ENCODE peak calls at places on chromosomes 6 and 20, in five cellular contexts. B is effector memory CD8-positive, alpha-beta T cell; Q is small intestine; J is stimulated activated effector memory CD8-positive, alpha-beta T cell treated with anti-CD3 and anti-CD28 coated beads, Interleukin-12 subunit alpha, Interleukin-12 subunit beta, amount 100 ng/mL, for 72 hours; U is iPS DF 6.9. C is an unnamed sample.

GRCh38 chr6:158861686-158862381 is 42.7 kb upstream of the EZR start:
- DNase-seq in B (no peak), Q (peak; percentile 89), J (no peak), U (no peak), C (no peak)

GRCh38 chr6:169363590-169363989 is 109.9 kb upstream of the THBS2 start:
- DNase-seq in B (no peak), Q (no peak), J (no peak), U (no peak), C (no peak)

GRCh38 chr6:128259735-128260685 is 260.4 kb downstream of the PTPRK start:
- DNase-seq in B (no peak), Q (no peak), J (no peak), U (no peak), C (no peak)

GRCh38 chr6:142071981-142072380 is 60.7 kb upstream of the GJE1 start:
- DNase-seq in B (no peak), Q (no peak), J (no peak), U (no peak), C (no peak)

GRCh38 chr6:54085047-54085446 is 26.2 kb upstream of the MLIP start:
- DNase-seq in B (no peak), Q (no peak), J (no peak), U (no peak), C (no peak)

GRCh38 chr20:49909499-49910339 is 5.6 kb downstream of the SPATA2 start:
- DNase-seq in B (no peak), Q (peak; percentile 95), J (no peak), U (no peak), C (no peak)

GRCh38 chr6:167428664-167429063 is 103.8 kb downstream of the TTLL2 start:
- DNase-seq in B (no peak), Q (no peak), J (no peak), U (no peak), C (no peak)

GRCh38 chr6:149965191-149966020 is 1.7 kb downstream of the ULBP1 start:
- DNase-seq in B (no peak), Q (no peak), J (no peak), U (no peak), C (peak; percentile 20)

GRCh38 chr6:35327349-35328027 is 14.9 kb upstream of the PPARD start:
- DNase-seq in B (peak; percentile 68), Q (peak; percentile 74), J (peak; percentile 59), U (no peak), C (peak; percentile 77)

GRCh38 chr6:1535295-1535694 is 74.4 kb upstream of the FOXC1 start:
- DNase-seq in B (no peak), Q (no peak), J (no peak), U (no peak), C (no peak)

GRCh38 chr20:40682104-40683045 is 6.7 kb downstream of the MAFB start:
- DNase-seq in B (no peak), Q (no peak), J (no peak), U (no peak), C (no peak)

GRCh38 chr20:15889924-15890256 is 683.4 kb downstream of the KIF16B start:
- DNase-seq in B (no peak), Q (no peak), J (no peak), U (no peak), C (no peak)

GRCh38 chr6:43758617-43759050 is 11.4 kb upstream of the VEGFA start:
- DNase-seq in B (no peak), Q (no peak), J (no peak), U (no peak), C (no peak)

GRCh38 chr6:155894758-155895157 is 439.1 kb upstream of the NOX3 start:
- DNase-seq in B (no peak), Q (no peak), J (no peak), U (no peak), C (no peak)

GRCh38 chr6:14676084-14676483 is 558.5 kb downstream of the CD83 start:
- DNase-seq in B (no peak), Q (no peak), J (no peak), U (no peak), C (no peak)

GRCh38 chr6:53322188-53323029 is 26.3 kb downstream of the ELOVL5 start:
- DNase-seq in B (no peak), Q (no peak), J (no peak), U (no peak), C (no peak)

GRCh38 chr20:48326868-48327267 is 500.9 kb downstream of the PREX1 start:
- DNase-seq in B (no peak), Q (no peak), J (no peak), U (no peak), C (no peak)

GRCh38 chr20:23367770-23368169 is 5.8 kb downstream of the GZF1 start:
- DNase-seq in B (no peak), Q (no peak), J (no peak), U (no peak), C (no peak)

GRCh38 chr6:159609813-159610212 is 83.2 kb downstream of the SOD2 start:
- DNase-seq in B (no peak), Q (no peak), J (no peak), U (no peak), C (no peak)

GRCh38 chr6:85662251-85662650 is 19.6 kb upstream of the SYNCRIP start:
- DNase-seq in B (no peak), Q (no peak), J (no peak), U (no peak), C (no peak)

GRCh38 chr6:45445749-45446454 is 68.2 kb upstream of the SUPT3H start:
- DNase-seq in B (peak; percentile 30), Q (peak; percentile 92), J (no peak), U (no peak), C (no peak)

GRCh38 chr20:46285740-46286139 is 22.6 kb downstream of the CDH22 start:
- DNase-seq in B (no peak), Q (no peak), J (no peak), U (no peak), C (no peak)